ENCODE peak calls at places on chromosome 22, in six cellular contexts. G is SK-N-SH, U is neural progenitor cell, V is hepatocyte, D is GM23338, N is OCI-LY7. R is an unnamed sample.

GRCh38 chr22:26168934-26169311 is 339 bp upstream of the SEZ6L start:
- DNase-seq in G (no peak), U (no peak), V (peak; percentile 42), D (no peak), N (no peak), R (peak; percentile 39)

GRCh38 chr22:40211481-40212052 is 33.8 kb downstream of the TNRC6B start:
- DNase-seq in G (no peak), U (no peak), V (no peak), D (no peak), N (no peak), R (no peak)

GRCh38 chr22:45511847-45512261 is 9.2 kb downstream of the FBLN1 start:
- DNase-seq in G (no peak), U (no peak), V (peak; percentile 57), D (no peak), N (no peak), R (peak; percentile 95)

GRCh38 chr22:37167176-37167980 is 17.7 kb upstream of the IL2RB start:
- DNase-seq in G (no peak), U (no peak), V (no peak), D (no peak), N (no peak), R (no peak)

GRCh38 chr22:36741968-36742367 is 34.0 kb downstream of the IFT27 start:
- DNase-seq in G (no peak), U (no peak), V (no peak), D (no peak), N (no peak), R (no peak)

GRCh38 chr22:46290843-46291785 is 5.6 kb upstream of the GTSE1 start:
- DNase-seq in G (no peak), U (no peak), V (no peak), D (no peak), N (no peak), R (no peak)

GRCh38 chr22:32760396-32760795 is 41.1 kb upstream of the TIMP3 start:
- DNase-seq in G (no peak), U (no peak), V (no peak), D (no peak), N (no peak), R (no peak)

GRCh38 chr22:25745341-25746011 is 3.5 kb downstream of the MYO18B start:
- DNase-seq in G (no peak), U (no peak), V (no peak), D (no peak), N (no peak), R (peak; percentile 78)

GRCh38 chr22:21797444-21798221 is 62.0 kb upstream of the YPEL1 start:
- DNase-seq in G (no peak), U (no peak), V (no peak), D (no peak), N (no peak), R (no peak)

GRCh38 chr22:36467042-36467810 is 14.2 kb downstream of the TXN2 start:
- DNase-seq in G (no peak), U (no peak), V (no peak), D (no peak), N (no peak), R (peak; percentile 50)

GRCh38 chr22:45265546-45265945 is 19.2 kb upstream of the UPK3A start:
- DNase-seq in G (no peak), U (no peak), V (no peak), D (no peak), N (no peak), R (no peak)

GRCh38 chr22:44317163-44317455 is 4.4 kb upstream of the SHISAL1 start:
- DNase-seq in G (no peak), U (no peak), V (no peak), D (no peak), N (no peak), R (peak; percentile 33)

GRCh38 chr22:20585640-20586402 is 78.4 kb downstream of the MED15 start:
- DNase-seq in G (no peak), U (no peak), V (no peak), D (no peak), N (no peak), R (no peak)

GRCh38 chr22:36362819-36363377 is 24.9 kb downstream of the MYH9 start:
- DNase-seq in G (no peak), U (no peak), V (no peak), D (no peak), N (no peak), R (peak; percentile 86)

GRCh38 chr22:42116848-42117424 is 13.7 kb downstream of the CYP2D6 start:
- DNase-seq in G (no peak), U (peak; percentile 32), V (peak; percentile 71), D (peak; percentile 64), N (peak; percentile 16), R (no peak)

GRCh38 chr22:47632646-47633045 is 870.2 kb downstream of the TBC1D22A start:
- DNase-seq in G (no peak), U (no peak), V (no peak), D (no peak), N (no peak), R (no peak)

GRCh38 chr22:47630741-47631534 is 868.5 kb downstream of the TBC1D22A start:
- DNase-seq in G (no peak), U (no peak), V (no peak), D (no peak), N (no peak), R (no peak)

GRCh38 chr22:47629791-47630655 is 867.6 kb downstream of the TBC1D22A start:
- DNase-seq in G (no peak), U (no peak), V (no peak), D (no peak), N (no peak), R (no peak)

GRCh38 chr22:47633111-47633510 is 870.7 kb downstream of the TBC1D22A start:
- DNase-seq in G (no peak), U (no peak), V (no peak), D (no peak), N (no peak), R (no peak)

DNA sequence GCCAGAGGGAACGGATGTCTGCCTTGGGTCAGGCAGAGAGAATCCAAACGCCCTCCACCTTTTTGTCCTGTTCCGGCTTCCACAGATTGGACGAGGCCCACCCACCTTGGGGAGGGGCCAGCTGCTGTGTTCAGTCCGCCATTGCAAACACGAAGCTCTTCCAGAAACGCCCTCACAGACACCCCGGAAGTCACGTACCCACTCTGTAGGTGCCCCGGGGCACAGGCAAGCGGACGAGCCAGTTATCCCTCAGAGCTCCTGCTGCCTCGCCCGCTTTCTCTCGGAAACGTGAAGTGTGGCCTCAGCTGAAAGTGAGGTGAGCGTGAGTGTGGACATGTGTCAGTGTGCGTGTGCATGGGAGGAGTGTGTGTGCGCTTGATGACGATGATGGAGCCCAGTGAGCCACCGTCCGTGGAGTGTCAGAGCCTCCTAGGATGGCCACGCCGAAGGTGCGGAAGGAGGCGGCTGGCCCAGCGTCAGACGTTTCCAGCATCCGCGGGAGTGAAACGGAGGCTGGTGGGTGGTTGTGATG is 869.2 kb downstream of the TBC1D22A start:
- DNase-seq in G (peak; percentile 71), U (no peak), V (no peak), D (no peak), N (no peak), R (no peak)
- H2AFZ ChIP-seq in G (peak overlapping the region; percentile 64), U (no peak overlapping the region), V (no peak overlapping the region), D (no peak overlapping the region), N (no peak overlapping the region), R (no peak overlapping the region)

DNA sequence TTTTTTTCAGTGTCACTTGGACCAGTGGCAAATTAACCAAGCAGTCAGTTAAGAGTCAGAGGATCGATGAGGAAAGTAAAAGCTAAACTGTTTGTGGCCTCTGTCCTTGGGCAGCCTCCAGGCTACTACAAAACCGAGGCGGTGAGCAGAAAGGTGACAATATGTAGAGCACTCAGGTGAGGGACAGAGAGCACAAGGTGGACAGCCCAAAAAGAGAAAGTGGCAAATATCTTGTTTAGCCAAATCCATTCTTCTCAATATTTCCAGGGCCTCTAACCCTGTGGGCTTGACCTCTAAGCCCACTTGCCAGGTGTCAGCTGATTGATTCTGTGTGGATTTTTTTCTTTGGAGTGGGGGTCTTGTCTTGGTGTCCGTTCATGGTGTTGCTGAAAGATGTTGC is 4202.2 kb upstream of the OR11H1 start:
- DNase-seq in G (no peak), U (no peak), V (no peak), D (no peak), N (no peak), R (no peak)
- TF ChIP-seq EZH2phosphoT487 in G (no peak), U (no peak), V (no peak), D (no peak), N (no peak), R (no peak)

GRCh38 chr22:48522271-48522670 is 1305.4 kb downstream of the BRD1 start:
- DNase-seq in G (no peak), U (no peak), V (no peak), D (no peak), N (no peak), R (no peak)

GRCh38 chr22:48520207-48520606 is 1307.5 kb downstream of the BRD1 start:
- DNase-seq in G (no peak), U (no peak), V (no peak), D (no peak), N (no peak), R (no peak)

GRCh38 chr22:48523761-48524160 is 1303.9 kb downstream of the BRD1 start:
- DNase-seq in G (no peak), U (no peak), V (no peak), D (no peak), N (no peak), R (no peak)

GRCh38 chr22:48523091-48523490 is 1304.6 kb downstream of the BRD1 start:
- DNase-seq in G (no peak), U (no peak), V (no peak), D (no peak), N (no peak), R (no peak)

GRCh38 chr22:48520888-48521600 is 1306.6 kb downstream of the BRD1 start:
- DNase-seq in G (no peak), U (no peak), V (no peak), D (no peak), N (peak; percentile 16), R (no peak)
- H2AFZ ChIP-seq in G (no peak overlapping the region), U (no peak overlapping the region), V (no peak overlapping the region), D (no peak overlapping the region), N (no peak overlapping the region), R (no peak overlapping the region)

GRCh38 chr22:18022851-18023250 is 1.5 kb downstream of the MICAL3 start:
- DNase-seq in G (no peak), U (no peak), V (no peak), D (no peak), N (no peak), R (no peak)
- TF ChIP-seq EZH2phosphoT487 in G (no peak), U (no peak), V (no peak), D (no peak), N (no peak), R (no peak)

GRCh38 chr22:31055322-31056159 is 25.6 kb upstream of the SMTN start:
- DNase-seq in G (peak; percentile 69), U (peak; percentile 60), V (peak; percentile 98), D (peak; percentile 60), N (no peak), R (peak; percentile 99)
- H2AFZ ChIP-seq in G (peak overlapping the region; percentile 98), U (peak overlapping the region; percentile 44), V (no peak overlapping the region), D (peak overlapping the region; percentile 88), N (no peak overlapping the region), R (peak overlapping the region; percentile 74)

GRCh38 chr22:23518381-23519187 is 61.5 kb downstream of the IGLL1 start:
- DNase-seq in G (peak; percentile 61), U (peak; percentile 32), V (no peak), D (no peak), N (no peak), R (no peak)
- TF ChIP-seq EZH2phosphoT487 in G (no peak), U (no peak), V (no peak), D (no peak), N (no peak), R (no peak)

DNA sequence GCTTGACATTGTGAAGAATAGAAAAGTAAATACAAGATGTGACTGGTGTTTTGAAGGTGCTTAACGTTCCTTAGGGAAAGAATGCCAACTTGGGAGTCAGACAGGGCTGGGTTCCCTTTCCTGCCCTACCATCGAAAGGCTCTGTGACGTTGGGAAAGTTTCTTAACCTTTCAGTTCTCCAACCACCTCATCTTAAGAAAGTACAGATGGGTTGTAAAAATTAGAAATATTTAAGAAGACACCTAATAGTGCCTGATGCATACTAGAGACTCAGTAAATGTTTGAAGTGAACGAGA is 1.1 kb downstream of the GTPBP1 start:
- DNase-seq in G (no peak), U (no peak), V (no peak), D (no peak), N (no peak), R (peak; percentile 59)
- H2AFZ ChIP-seq in G (no peak overlapping the region), U (no peak overlapping the region), V (peak overlapping the region; percentile 43), D (no peak overlapping the region), N (no peak overlapping the region), R (peak overlapping the region; percentile 36)